ENCODE peak calls at places on chromosome 13, in four cellular contexts. F is GM12878, M is SK-N-SH, Z is HepG2. G is an unnamed sample.
A peak's percentile ranks its signal among the peaks of the same experiment; 100 is the strongest.

GRCh38 chr13:50843256-50844043 is at the start of gene DLEU7:
- DNase-seq in Z (no peak), M (peak; percentile 16), F (no peak), G (no peak)

GRCh38 chr13:36163809-36164308 is 32.7 kb upstream of the DCLK1 start:
- DNase-seq in Z (no peak), F (no peak), M (peak; percentile 20), G (peak; percentile 3)

GRCh38 chr13:35978607-35979316 is 152.4 kb downstream of the DCLK1 start:
- DNase-seq in F (no peak), M (peak; percentile 54), Z (peak; percentile 42), G (peak; percentile 25)

GRCh38 chr13:43865892-43866291 is 13.6 kb downstream of the CCDC122 start:
- DNase-seq in M (no peak), Z (no peak), F (no peak), G (no peak)

GRCh38 chr13:110913322-110913721 is 1.5 kb downstream of the ANKRD10 start:
- DNase-seq in Z (peak; percentile 28), M (no peak), F (no peak), G (no peak)

GRCh38 chr13:53281677-53282076 is 253.1 kb downstream of the OLFM4 start:
- DNase-seq in F (no peak), Z (no peak), M (no peak), G (no peak)

GRCh38 chr13:44575741-44576395 is at the start of gene TSC22D1:
- DNase-seq in Z (no peak), M (peak; percentile 54), F (no peak), G (no peak)

GRCh38 chr13:51958217-51958547 is 53.1 kb downstream of the ATP7B start:
- DNase-seq in Z (no peak), F (no peak), M (no peak), G (no peak)

GRCh38 chr13:75368167-75368566 is 113.8 kb downstream of the TBC1D4 start:
- DNase-seq in F (no peak), M (no peak), Z (no peak), G (no peak)

GRCh38 chr13:57627663-57628062 is 3.9 kb upstream of the PCDH17 start:
- DNase-seq in M (peak; percentile 51), F (no peak), Z (no peak), G (peak; percentile 15)

GRCh38 chr13:30790592-30790991 is 55.2 kb downstream of the ALOX5AP start:
- DNase-seq in Z (no peak), M (no peak), F (no peak), G (no peak)

GRCh38 chr13:43959291-43959690 is 79.6 kb downstream of the LACC1 start:
- DNase-seq in F (no peak), Z (no peak), M (no peak), G (no peak)

GRCh38 chr13:111969551-111970135 is 97.3 kb upstream of the SOX1 start:
- DNase-seq in Z (no peak), M (no peak), F (no peak), G (no peak)

GRCh38 chr13:75445717-75446529 is 36.0 kb downstream of the TBC1D4 start:
- DNase-seq in Z (no peak), M (no peak), F (no peak), G (no peak)

GRCh38 chr13:76792680-76793334 is 93.4 kb downstream of the KCTD12 start:
- DNase-seq in F (no peak), M (no peak), Z (no peak), G (no peak)

GRCh38 chr13:66111628-66112027 is 1118.5 kb downstream of the PCDH9 start:
- DNase-seq in M (no peak), Z (no peak), F (no peak), G (no peak)

GRCh38 chr13:95343944-95344343 is 42.7 kb upstream of the ABCC4 start:
- DNase-seq in F (no peak), M (no peak), Z (no peak), G (no peak)

GRCh38 chr13:94712287-94712811 is at the start of gene SOX21:
- DNase-seq in Z (no peak), M (no peak), F (no peak), G (no peak)

GRCh38 chr13:42048625-42049453 is at the start of gene DGKH:
- DNase-seq in F (no peak), M (peak; percentile 95), Z (no peak), G (peak; percentile 73)

GRCh38 chr13:68982961-68983619 is 1124.5 kb upstream of the ATXN8OS start:
- DNase-seq in F (no peak), Z (no peak), M (no peak), G (no peak)

GRCh38 chr13:75550159-75550567 is 572 bp downstream of the UCHL3 start:
- DNase-seq in M (peak; percentile 50), F (no peak), Z (peak; percentile 52), G (peak; percentile 12)

GRCh38 chr13:79626924-79627323 is 146.0 kb downstream of the NDFIP2 start:
- DNase-seq in M (no peak), F (no peak), Z (no peak), G (no peak)

GRCh38 chr13:36261976-36262375 is 35.6 kb downstream of the CCDC169 start:
- DNase-seq in M (no peak), Z (no peak), F (no peak), G (no peak)

GRCh38 chr13:24659239-24659638 is 21.0 kb upstream of the ATP12A start:
- DNase-seq in M (no peak), Z (no peak), F (no peak), G (no peak)

GRCh38 chr13:24063281-24063851 is 97.2 kb upstream of the SPATA13 start:
- DNase-seq in M (no peak), F (no peak), Z (no peak), G (no peak)

GRCh38 chr13:44710576-44710975 is 134.4 kb upstream of the TSC22D1 start:
- DNase-seq in M (no peak), F (peak; percentile 5), Z (no peak), G (no peak)

GRCh38 chr13:112071902-112072530 is 5.1 kb downstream of the SOX1 start:
- DNase-seq in M (no peak), F (no peak), Z (no peak), G (no peak)

DNA sequence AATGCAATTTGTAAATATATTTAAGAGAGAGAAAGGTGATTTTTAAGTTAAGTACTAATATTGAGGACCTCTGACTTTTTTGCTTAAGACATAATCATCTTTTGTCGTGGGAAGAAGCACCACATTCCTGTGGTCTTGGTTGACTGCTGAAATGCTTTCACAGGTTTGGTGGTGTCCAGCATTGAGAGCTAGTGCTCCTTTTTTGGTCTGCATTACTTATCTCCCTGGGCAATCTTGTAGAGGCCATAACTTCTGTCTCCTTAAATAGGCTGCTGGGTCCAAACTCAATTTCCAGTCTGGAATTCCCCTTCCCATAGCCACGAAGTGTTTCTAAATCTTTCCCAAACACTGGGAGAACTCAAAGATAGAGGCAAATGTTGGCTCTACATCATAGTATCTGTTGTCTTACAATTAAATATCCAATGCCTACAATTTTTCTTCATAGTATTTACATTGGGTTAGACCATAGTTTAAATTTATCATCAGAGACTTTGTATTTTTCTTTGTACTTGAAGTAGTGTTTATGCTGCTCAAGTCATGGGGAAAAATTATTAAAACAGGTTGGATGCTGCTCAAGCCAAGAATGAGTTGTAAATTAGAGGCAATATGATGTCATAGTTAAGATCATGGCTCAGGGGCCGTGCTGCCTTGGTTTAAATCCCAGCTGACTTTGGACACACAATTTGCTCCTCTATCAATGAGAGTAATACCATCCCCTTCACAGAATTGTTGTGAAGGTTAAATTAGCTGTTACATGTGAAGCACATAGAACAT is 105.6 kb downstream of the POSTN start:
- DNase-seq in Z (no peak), F (no peak), M (no peak), G (no peak)
- TF ChIP-seq NFIC in Z (no peak), F (no peak), M (peak; percentile 49), G (no peak)

GRCh38 chr13:99986751-99987150 is 5.2 kb downstream of the ZIC2 start:
- DNase-seq in M (no peak), Z (no peak), F (no peak), G (no peak)

GRCh38 chr13:99987180-99988047 is 5.8 kb downstream of the ZIC2 start:
- DNase-seq in Z (no peak), F (no peak), M (peak; percentile 32), G (no peak)

GRCh38 chr13:99989376-99990044 is 7.9 kb downstream of the ZIC2 start:
- DNase-seq in F (no peak), M (peak; percentile 39), Z (no peak), G (no peak)

GRCh38 chr13:99990045-99990977 is 8.7 kb downstream of the ZIC2 start:
- DNase-seq in Z (no peak), F (no peak), M (peak; percentile 27), G (no peak)

DNA sequence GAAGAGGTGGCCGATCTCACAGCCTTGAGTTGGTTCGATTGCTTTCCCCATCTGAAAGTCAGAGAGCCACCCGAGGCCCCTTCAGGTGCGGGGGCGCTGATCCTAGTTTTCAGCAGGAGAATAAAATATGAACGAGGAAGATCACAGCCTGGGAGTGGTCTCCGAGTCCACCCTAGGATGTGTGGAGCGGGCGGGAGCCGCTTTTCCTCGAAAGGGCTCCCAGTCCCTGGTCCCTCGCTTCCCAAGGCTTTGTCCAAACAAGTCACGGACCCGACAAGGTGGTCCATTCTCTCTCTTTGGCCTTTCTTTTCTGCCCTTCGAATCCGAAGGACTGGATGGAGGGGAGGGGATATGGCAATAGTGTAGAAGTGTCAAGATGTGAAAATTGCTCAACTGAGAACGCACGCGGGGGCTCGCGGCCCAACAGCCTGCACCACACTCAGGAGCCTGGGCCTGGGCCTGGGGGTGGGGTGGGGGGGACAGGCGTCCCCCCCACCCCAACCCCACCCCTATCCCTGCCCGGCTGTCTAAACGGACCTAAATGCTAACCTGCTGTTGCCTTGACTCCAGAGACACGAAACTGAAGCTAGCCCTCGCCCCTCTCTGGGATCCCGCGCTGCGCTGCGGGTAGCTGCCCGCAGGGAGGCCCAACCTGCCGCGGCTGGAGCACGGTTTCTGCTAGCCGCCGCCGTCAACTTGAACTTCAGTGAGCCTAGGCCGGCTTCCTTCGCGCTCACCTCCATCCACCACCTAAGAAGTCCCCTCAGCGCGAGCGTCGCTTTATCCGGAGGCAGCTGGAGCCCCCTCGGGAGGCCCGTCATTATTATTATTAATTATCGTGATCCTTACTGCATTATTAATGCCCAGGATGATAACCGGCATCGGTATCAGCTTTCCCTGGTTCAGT is 7.1 kb downstream of the ZIC2 start:
- DNase-seq in M (peak; percentile 39), F (no peak), Z (no peak), G (no peak)
- TF ChIP-seq NFIC in M (no peak), F (no peak), Z (no peak), G (no peak)

DNA sequence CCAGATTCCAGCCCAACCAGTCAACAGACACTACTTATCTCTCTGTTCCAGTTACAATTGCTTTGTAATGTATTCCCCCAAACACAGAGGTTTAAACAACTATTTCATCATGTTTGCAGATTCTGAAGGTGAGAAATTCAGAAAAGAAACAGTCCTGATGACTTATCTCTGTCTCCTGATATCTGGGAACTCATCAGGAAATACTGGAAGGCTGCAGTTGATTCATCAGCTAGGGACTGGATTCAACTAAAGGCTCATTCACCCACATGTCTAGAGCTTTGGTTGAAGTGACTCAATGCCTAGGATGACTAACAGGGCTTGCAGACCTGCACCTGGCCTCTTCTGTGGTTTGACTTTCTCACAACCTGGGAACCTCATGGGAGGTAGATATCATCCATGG is 56.6 kb upstream of the GPC6 start:
- DNase-seq in F (no peak), Z (peak; percentile 18), M (no peak), G (no peak)
- TF ChIP-seq NFIC in F (no peak), Z (no peak), M (peak; percentile 19), G (no peak)

DNA sequence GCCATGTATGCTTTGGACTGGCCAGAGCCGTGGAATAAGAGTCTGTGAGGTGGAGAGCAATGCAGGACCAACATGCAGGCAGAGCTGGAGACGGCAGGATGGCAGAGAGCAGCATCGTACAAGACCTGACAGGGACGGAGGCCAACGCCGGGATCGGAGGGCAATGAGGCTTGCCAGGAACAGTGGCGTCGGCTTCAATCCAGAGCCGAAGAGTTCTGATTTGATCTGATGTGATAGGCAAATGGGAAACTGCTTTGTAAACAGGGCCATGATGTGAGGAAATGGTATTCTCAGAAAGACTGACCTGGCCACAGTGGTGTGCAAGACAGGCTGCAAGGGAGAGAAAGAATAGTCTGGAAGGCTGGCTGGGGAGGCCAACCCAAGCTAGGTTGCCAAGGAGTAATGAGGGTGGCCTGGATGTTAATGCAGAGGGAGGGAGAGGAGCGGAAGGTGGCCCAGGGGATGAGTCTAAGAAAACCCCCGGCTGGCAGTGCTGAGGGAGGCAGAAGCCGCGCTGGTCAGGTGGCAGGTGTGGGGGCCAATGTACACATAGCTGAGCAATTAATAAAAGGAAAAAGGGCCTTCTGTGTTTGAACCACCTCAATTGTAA is 26.7 kb downstream of the RCBTB2 start:
- DNase-seq in Z (no peak), M (no peak), F (no peak), G (no peak)
- TF ChIP-seq NFIC in Z (no peak), M (no peak), F (no peak), G (no peak)